ENCODE peak calls at places on chromosomes 11 and 22, in eight cellular contexts. R is GM12891, S is Calu3, L is activated T-helper 1 cell treated with Interleukin-2 at 50 U/mL for 16 hours, G is BJ, I is left colon, H is astrocyte of the cerebellum, E is left ventricle myocardium inferior. U is an unnamed sample.

GRCh38 chr22:40361100-40361499 is 9.3 kb upstream of the SGSM3 start:
- DNase-seq in L (no peak), E (no peak), H (no peak), I (no peak), R (no peak), G (no peak), S (no peak), U (no peak)

GRCh38 chr22:26377170-26377825 is 51.8 kb upstream of the ASPHD2 start:
- DNase-seq in L (no peak), R (no peak), G (no peak), H (no peak), S (no peak), I (no peak), E (no peak), U (no peak)

GRCh38 chr22:42856179-42856864 is 751 bp downstream of the ARFGAP3 start:
- DNase-seq in L (peak; percentile 47), E (peak; percentile 62), G (no peak), R (peak; percentile 37), S (peak; percentile 26), H (no peak), I (peak; percentile 75), U (peak; percentile 34)

GRCh38 chr11:12377824-12378593 is 638 bp downstream of the PARVA start:
- DNase-seq in H (no peak), G (no peak), L (no peak), R (no peak), S (peak; percentile 82), I (peak; percentile 89), E (peak; percentile 74), U (no peak)

GRCh38 chr11:105935791-105936190 is 86.2 kb downstream of the MSANTD4 start:
- DNase-seq in G (peak; percentile 23), E (no peak), L (no peak), I (no peak), S (peak; percentile 2), R (no peak), H (peak; percentile 12), U (no peak)

GRCh38 chr11:65118097-65118837 is 766 bp upstream of the ZNHIT2 start:
- DNase-seq in E (no peak), G (no peak), I (peak; percentile 15), H (no peak), R (no peak), L (no peak), S (no peak), U (no peak)

GRCh38 chr11:125083312-125084056 is 20.4 kb downstream of the SLC37A2 start:
- DNase-seq in R (no peak), E (no peak), I (no peak), G (no peak), H (no peak), S (no peak), L (no peak), U (no peak)

GRCh38 chr11:123103326-123103980 is 41.5 kb upstream of the HSPA8 start:
- DNase-seq in H (peak; percentile 61), I (peak; percentile 31), G (peak; percentile 46), S (peak; percentile 20), E (peak; percentile 36), L (no peak), R (peak; percentile 30), U (peak; percentile 68)

GRCh38 chr11:88398372-88399140 is 61.0 kb upstream of the CTSC start:
- DNase-seq in E (no peak), G (no peak), H (no peak), R (no peak), I (no peak), L (no peak), S (no peak), U (no peak)

GRCh38 chr11:102476812-102477211 is 24.2 kb upstream of the TMEM123 start:
- DNase-seq in G (no peak), R (no peak), I (peak; percentile 85), H (no peak), S (peak; percentile 38), E (peak; percentile 42), L (no peak), U (peak; percentile 82)

GRCh38 chr11:113193077-113193476 is 121.3 kb upstream of the TTC12 start:
- DNase-seq in S (no peak), R (no peak), I (no peak), E (no peak), L (no peak), H (no peak), G (peak; percentile 14), U (no peak)

GRCh38 chr22:50524664-50525103 is 714 bp downstream of the SCO2 start:
- DNase-seq in E (no peak), R (no peak), L (no peak), H (no peak), G (no peak), S (no peak), I (peak; percentile 82), U (no peak)

GRCh38 chr11:62880231-62880802 is 379 bp upstream of the SLC3A2 start:
- DNase-seq in I (no peak), S (peak; percentile 39), G (peak; percentile 62), E (no peak), R (no peak), L (no peak), H (no peak), U (peak; percentile 61)

GRCh38 chr22:46024136-46024840 is 47.3 kb upstream of the WNT7B start:
- DNase-seq in R (no peak), I (peak; percentile 16), S (no peak), L (no peak), H (no peak), E (peak; percentile 12), G (no peak), U (no peak)

GRCh38 chr11:2507212-2507901 is 62.5 kb downstream of the KCNQ1 start:
- DNase-seq in L (no peak), E (no peak), G (no peak), R (no peak), S (no peak), I (no peak), H (no peak), U (no peak)

GRCh38 chr11:123430736-123431356 is 777 bp downstream of the GRAMD1B start:
- DNase-seq in E (peak; percentile 70), G (no peak), R (peak; percentile 59), L (peak; percentile 43), S (no peak), H (no peak), I (peak; percentile 70), U (peak; percentile 35)

GRCh38 chr11:66809592-66809991 is 33.6 kb upstream of the RCE1 start:
- DNase-seq in H (no peak), S (no peak), R (no peak), I (no peak), L (no peak), E (no peak), G (no peak), U (no peak)

GRCh38 chr11:61670626-61671025 is 9.6 kb upstream of the DAGLA start:
- DNase-seq in H (no peak), L (no peak), I (no peak), E (no peak), R (no peak), G (no peak), S (no peak), U (no peak)

GRCh38 chr11:19739872-19740271 is 27.2 kb downstream of the NAV2 start:
- DNase-seq in R (no peak), G (no peak), E (no peak), I (no peak), S (no peak), L (no peak), H (no peak), U (no peak)

GRCh38 chr22:38086942-38087341 is 3.0 kb upstream of the SLC16A8 start:
- DNase-seq in H (no peak), G (no peak), I (no peak), L (no peak), R (no peak), S (no peak), E (no peak), U (no peak)

GRCh38 chr11:112837162-112837826 is 123.9 kb upstream of the NCAM1 start:
- DNase-seq in H (no peak), E (no peak), I (no peak), L (no peak), R (no peak), S (no peak), G (no peak), U (peak; percentile 59)

GRCh38 chr11:130873766-130874165 is 42.5 kb downstream of the SNX19 start:
- DNase-seq in G (no peak), L (no peak), R (no peak), I (no peak), E (no peak), S (no peak), H (no peak), U (no peak)

GRCh38 chr11:68682531-68682931 is 1.8 kb upstream of the GAL start:
- DNase-seq in I (no peak), E (no peak), L (no peak), H (no peak), R (no peak), S (no peak), G (no peak), U (no peak)

GRCh38 chr22:24443668-24444067 is 16.3 kb downstream of the ADORA2A start:
- DNase-seq in S (no peak), G (no peak), E (no peak), L (no peak), I (no peak), R (no peak), H (no peak), U (no peak)

GRCh38 chr11:119729581-119730346 is 764 bp upstream of the NECTIN1 start:
- DNase-seq in H (no peak), E (peak; percentile 69), R (no peak), G (peak; percentile 30), L (no peak), I (peak; percentile 83), S (peak; percentile 29), U (no peak)

GRCh38 chr11:59186130-59186594 is 14.2 kb downstream of the DTX4 start:
- DNase-seq in S (peak; percentile 95), R (peak; percentile 60), I (peak; percentile 90), G (no peak), L (peak; percentile 23), E (no peak), H (no peak), U (peak; percentile 40)